ENCODE peak calls at places on chromosomes 7 and 10, in seven cellular contexts. H is right lobe of liver, E is lung, L is mucosa of descending colon, T is stomach, R is left ventricle myocardium inferior, S is psoas muscle. K is an unnamed sample.

GRCh38 chr10:2874963-2875362 is 192.4 kb upstream of the PFKP start:
- DNase-seq in H (no peak), E (no peak), L (no peak), T (no peak), R (no peak), S (no peak), K (no peak)

GRCh38 chr7:2042650-2043049 is 190.1 kb downstream of the MAD1L1 start:
- DNase-seq in H (peak; percentile 23), E (no peak), L (no peak), T (no peak), R (peak; percentile 7), S (peak; percentile 2), K (peak; percentile 1)

GRCh38 chr10:116017405-116017804 is 255.6 kb downstream of the GFRA1 start:
- DNase-seq in H (no peak), E (no peak), L (no peak), T (no peak), R (no peak), S (no peak), K (no peak)

GRCh38 chr7:139613971-139614411 is 90.5 kb downstream of the CLEC2L start:
- DNase-seq in H (no peak), E (no peak), L (no peak), T (no peak), R (no peak), S (no peak), K (no peak)

GRCh38 chr7:117250801-117251200 is 72.1 kb downstream of the WNT2 start:
- DNase-seq in H (no peak), E (no peak), L (no peak), T (no peak), R (no peak), S (no peak), K (no peak)

GRCh38 chr10:20986049-20986448 is 88.9 kb upstream of the NEBL start:
- DNase-seq in H (peak; percentile 48), E (no peak), L (no peak), T (no peak), R (no peak), S (no peak), K (no peak)

GRCh38 chr7:55369427-55369826 is 4.3 kb downstream of the LANCL2 start:
- DNase-seq in H (no peak), E (no peak), L (no peak), T (no peak), R (no peak), S (no peak), K (no peak)

GRCh38 chr7:1049006-1049741 is 4.8 kb downstream of the GPR146 start:
- DNase-seq in H (peak; percentile 88), E (no peak), L (no peak), T (no peak), R (no peak), S (no peak), K (no peak)

GRCh38 chr10:5518143-5518542 is 6.6 kb upstream of the CALML3 start:
- DNase-seq in H (no peak), E (no peak), L (peak; percentile 36), T (no peak), R (no peak), S (no peak), K (no peak)

GRCh38 chr7:30927040-30927439 is 15.4 kb downstream of the AQP1 start:
- DNase-seq in H (peak; percentile 15), E (peak; percentile 22), L (no peak), T (no peak), R (no peak), S (no peak), K (no peak)

GRCh38 chr10:16674147-16674703 is 143.0 kb downstream of the RSU1 start:
- DNase-seq in H (no peak), E (no peak), L (no peak), T (no peak), R (no peak), S (no peak), K (no peak)

GRCh38 chr7:100087055-100087750 is 1.6 kb upstream of the COPS6 start:
- DNase-seq in H (no peak), E (no peak), L (no peak), T (no peak), R (no peak), S (no peak), K (no peak)

GRCh38 chr7:33054261-33054964 is 8.2 kb downstream of the NT5C3A start:
- DNase-seq in H (no peak), E (no peak), L (no peak), T (no peak), R (no peak), S (no peak), K (no peak)

GRCh38 chr10:107163086-107163880 is 1.2 kb downstream of the SORCS1 start:
- DNase-seq in H (no peak), E (no peak), L (no peak), T (no peak), R (no peak), S (no peak), K (no peak)

GRCh38 chr7:106736508-106737201 is 75.7 kb upstream of the CCDC71L start:
- DNase-seq in H (peak; percentile 57), E (peak; percentile 41), L (no peak), T (peak; percentile 37), R (no peak), S (no peak), K (peak; percentile 38)

GRCh38 chr7:47600199-47601118 is 18.5 kb upstream of the TNS3 start:
- DNase-seq in H (no peak), E (no peak), L (no peak), T (peak; percentile 47), R (no peak), S (no peak), K (no peak)

GRCh38 chr7:47100815-47101435 is 481.0 kb downstream of the TNS3 start:
- DNase-seq in H (peak; percentile 72), E (peak; percentile 67), L (peak; percentile 77), T (peak; percentile 65), R (peak; percentile 35), S (no peak), K (peak; percentile 67)

GRCh38 chr7:151537818-151538561 is 18.3 kb upstream of the RHEB start:
- DNase-seq in H (no peak), E (no peak), L (no peak), T (no peak), R (no peak), S (no peak), K (no peak)

GRCh38 chr10:97539523-97540200 is 32.9 kb upstream of the ANKRD2 start:
- DNase-seq in H (no peak), E (no peak), L (no peak), T (no peak), R (no peak), S (peak; percentile 66), K (no peak)

GRCh38 chr10:44417761-44418160 is 32.9 kb upstream of the CXCL12 start:
- DNase-seq in H (peak; percentile 24), E (no peak), L (no peak), T (no peak), R (no peak), S (no peak), K (no peak)

GRCh38 chr7:88322151-88322550 is 15.5 kb upstream of the STEAP4 start:
- DNase-seq in H (no peak), E (no peak), L (no peak), T (no peak), R (no peak), S (no peak), K (no peak)

GRCh38 chr10:70492786-70493659 is 14.5 kb downstream of the PALD1 start:
- DNase-seq in H (no peak), E (no peak), L (no peak), T (no peak), R (no peak), S (no peak), K (no peak)

GRCh38 chr10:99528256-99528866 is 4.4 kb upstream of the NKX2-3 start:
- DNase-seq in H (no peak), E (no peak), L (no peak), T (no peak), R (no peak), S (no peak), K (no peak)

DNA sequence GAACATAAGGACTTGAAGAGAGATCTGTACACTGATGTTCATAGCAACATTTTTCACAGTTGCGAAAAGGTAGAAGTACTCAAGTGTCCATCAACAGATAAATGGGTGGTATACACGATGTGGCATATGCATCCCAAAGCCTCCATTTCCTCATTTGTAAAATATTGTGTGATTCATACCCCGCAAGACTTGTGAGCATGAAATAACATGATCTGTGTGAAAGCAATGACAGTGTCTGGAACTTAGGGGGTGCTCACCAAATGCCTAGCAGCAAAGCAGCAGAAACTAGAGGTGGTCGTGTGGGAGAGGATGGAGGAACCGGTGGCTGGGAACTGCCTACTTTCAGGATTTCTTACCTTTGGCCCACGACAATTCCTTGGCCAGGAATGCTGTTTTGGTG is 135.3 kb upstream of the INSYN2A start:
- DNase-seq in H (no peak), E (no peak), L (no peak), T (no peak), R (no peak), S (no peak), K (no peak)
- TF ChIP-seq CTCF in H (no peak), E (no peak), L (no peak), T (no peak), R (no peak), S (no peak), K (no peak)

GRCh38 chr10:130493446-130494198 is 357.4 kb downstream of the GLRX3 start:
- DNase-seq in H (no peak), E (no peak), L (no peak), T (no peak), R (no peak), S (no peak), K (peak; percentile 95)

GRCh38 chr10:130498042-130498441 is 361.9 kb downstream of the GLRX3 start:
- DNase-seq in H (peak; percentile 34), E (no peak), L (no peak), T (no peak), R (no peak), S (no peak), K (no peak)

GRCh38 chr10:130497056-130498010 is 361.1 kb downstream of the GLRX3 start:
- DNase-seq in H (peak; percentile 23), E (no peak), L (no peak), T (no peak), R (no peak), S (no peak), K (no peak)

GRCh38 chr10:130495116-130495862 is 359.1 kb downstream of the GLRX3 start:
- DNase-seq in H (no peak), E (no peak), L (no peak), T (no peak), R (no peak), S (no peak), K (no peak)

GRCh38 chr10:130495891-130496642 is 359.9 kb downstream of the GLRX3 start:
- DNase-seq in H (no peak), E (no peak), L (no peak), T (no peak), R (no peak), S (no peak), K (no peak)
- H3K9me3 ChIP-seq in H (no peaks in the 10 kb centered on the region), E (no peaks in the 10 kb centered on the region), L (peaks cover 7% of the 10 kb centered on the region), T (no peaks in the 10 kb centered on the region), R (no peaks in the 10 kb centered on the region), S (no peaks in the 10 kb centered on the region), K (no peaks in the 10 kb centered on the region)

GRCh38 chr10:30736685-30737232 is 107.2 kb upstream of the LYZL2 start:
- DNase-seq in H (no peak), E (no peak), L (no peak), T (peak; percentile 32), R (no peak), S (peak; percentile 54), K (no peak)
- TF ChIP-seq CTCF in H (no peak), E (no peak), L (no peak), T (no peak), R (no peak), S (no peak), K (no peak)

DNA sequence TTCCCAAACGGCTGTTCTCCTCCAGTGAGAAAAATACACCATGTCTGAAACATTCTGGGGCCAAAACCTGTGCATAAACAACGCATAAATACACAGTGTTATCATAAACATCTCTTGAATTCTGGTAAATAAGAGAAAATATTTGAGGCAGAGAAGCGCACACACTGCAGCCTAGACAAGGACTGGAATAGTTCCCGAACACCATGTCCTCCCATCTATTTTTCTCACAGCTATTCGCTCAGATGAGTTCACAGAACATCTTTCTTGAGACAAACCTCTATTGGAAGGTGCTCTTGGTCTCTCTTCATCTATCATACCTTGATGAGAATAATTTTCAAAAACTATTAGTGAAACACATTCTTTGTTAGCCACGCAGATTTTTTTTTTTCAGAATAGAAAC is 24.4 kb downstream of the ETV1 start:
- DNase-seq in H (no peak), E (no peak), L (no peak), T (no peak), R (no peak), S (no peak), K (no peak)
- H3K9me3 ChIP-seq in H (no peaks in the 10 kb centered on the region), E (no peaks in the 10 kb centered on the region), L (no peaks in the 10 kb centered on the region), T (no peaks in the 10 kb centered on the region), R (no peaks in the 10 kb centered on the region), S (no peaks in the 10 kb centered on the region), K (no peaks in the 10 kb centered on the region)